ENCODE peak calls at places on chromosomes 1 and 21, in nine cellular contexts. I is sigmoid colon, W is HAP-1, H is pancreas, K is cardiac muscle cell, N is testis, S is aorta, A is neural progenitor cell, P is kidney. L is an unnamed sample. For H3K36me3 and H3K9me3, the result is how much of the 10 kb centered on the place peaks cover.

GRCh38 chr1:79262745-79263258 is 256.3 kb upstream of the ADGRL4 start:
- DNase-seq in I (no peak), P (no peak), S (no peak), A (peak), H (no peak), K (no peak), W (no peak), N (no peak), L (no peak)

GRCh38 chr1:115275216-115275615 is 62.8 kb downstream of the NGF start:
- DNase-seq in A (peak), K (peak), P (no peak), S (no peak), I (no peak), H (no peak), W (peak), N (no peak), L (no peak)

GRCh38 chr1:193537266-193538003 is 351.0 kb upstream of the B3GALT2 start:
- DNase-seq in S (no peak), W (no peak), K (no peak), I (no peak), H (no peak), P (no peak), N (no peak), A (no peak), L (no peak)

GRCh38 chr21:41068411-41069304 is 99.3 kb upstream of the BACE2 start:
- DNase-seq in P (peak), N (peak), H (peak), S (peak), K (peak), I (peak), W (no peak), A (peak), L (peak)

GRCh38 chr1:54996359-54996868 is 2.3 kb upstream of the BSND start:
- DNase-seq in W (peak), H (peak), S (peak), A (peak), P (peak), K (peak), N (peak), I (peak), L (peak)

GRCh38 chr1:115114308-115114707 is 25.0 kb upstream of the TSPAN2 start:
- DNase-seq in P (peak), S (peak), H (peak), A (no peak), W (no peak), N (no peak), I (no peak), K (peak), L (peak)

GRCh38 chr1:31687601-31688000 is 16.2 kb downstream of the COL16A1 start:
- DNase-seq in P (peak), K (no peak), A (no peak), S (no peak), W (no peak), N (no peak), H (no peak), I (no peak), L (no peak)

GRCh38 chr1:91582431-91582921 is 81.8 kb downstream of the CDC7 start:
- DNase-seq in H (no peak), P (no peak), A (no peak), W (no peak), N (peak), I (peak), S (no peak), K (no peak), L (peak)

GRCh38 chr1:38285807-38286530 is 239.4 kb upstream of the POU3F1 start:
- DNase-seq in K (no peak), P (no peak), N (no peak), W (peak), A (peak), I (no peak), H (no peak), S (no peak), L (no peak)

GRCh38 chr1:210104103-210104502 is 128.5 kb upstream of the SERTAD4 start:
- DNase-seq in N (no peak), W (no peak), I (no peak), S (no peak), K (no peak), A (no peak), H (no peak), P (no peak), L (no peak)

GRCh38 chr1:33709780-33710713 is 153.8 kb upstream of the HMGB4 start:
- DNase-seq in S (no peak), K (no peak), H (no peak), A (no peak), I (no peak), N (no peak), W (no peak), P (no peak), L (no peak)

DNA sequence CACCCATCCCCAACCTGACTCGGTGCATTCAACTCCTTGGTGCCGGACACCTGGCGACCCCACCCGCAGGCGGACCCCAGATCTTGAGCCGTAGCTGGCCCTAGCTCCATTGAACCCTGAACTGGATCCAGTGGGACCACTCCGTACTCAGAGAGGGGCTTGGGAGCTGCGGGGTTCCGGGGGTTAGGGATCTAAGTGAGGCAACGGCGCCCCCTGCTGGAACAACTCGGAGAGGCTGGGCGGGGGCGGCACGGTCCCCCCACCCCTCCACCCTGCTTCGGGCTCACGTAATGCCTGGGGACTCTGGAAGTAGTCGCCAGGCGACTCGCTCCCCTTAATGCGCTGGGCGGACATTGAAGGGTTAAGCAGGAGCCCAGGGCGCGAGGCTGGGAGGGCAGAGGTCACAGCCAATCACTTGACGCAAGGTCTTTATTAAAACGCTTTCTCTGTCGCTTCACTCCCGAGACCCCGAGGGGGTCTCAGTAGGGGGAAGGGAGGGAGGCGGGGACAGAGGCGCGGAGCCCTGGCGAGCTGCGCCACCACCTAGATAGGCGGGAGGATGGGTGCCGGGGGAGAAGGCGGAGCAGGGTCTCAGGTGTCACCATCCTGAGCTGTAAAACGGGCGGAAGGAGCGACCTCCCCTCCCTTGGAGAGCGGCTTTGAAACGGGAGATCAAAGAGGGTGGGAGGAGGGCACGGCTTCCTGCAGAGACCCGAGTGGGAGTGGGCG is 699 bp upstream of the CRABP2 start:
- DNase-seq in S (peak), W (peak), K (peak), P (peak), N (peak), H (peak), A (peak), I (peak), L (peak)
- H3K4me3 ChIP-seq in S (peak), W (peak), K (peak), P (peak), N (peak), H (peak), A (peak), I (peak), L (peak)

DNA sequence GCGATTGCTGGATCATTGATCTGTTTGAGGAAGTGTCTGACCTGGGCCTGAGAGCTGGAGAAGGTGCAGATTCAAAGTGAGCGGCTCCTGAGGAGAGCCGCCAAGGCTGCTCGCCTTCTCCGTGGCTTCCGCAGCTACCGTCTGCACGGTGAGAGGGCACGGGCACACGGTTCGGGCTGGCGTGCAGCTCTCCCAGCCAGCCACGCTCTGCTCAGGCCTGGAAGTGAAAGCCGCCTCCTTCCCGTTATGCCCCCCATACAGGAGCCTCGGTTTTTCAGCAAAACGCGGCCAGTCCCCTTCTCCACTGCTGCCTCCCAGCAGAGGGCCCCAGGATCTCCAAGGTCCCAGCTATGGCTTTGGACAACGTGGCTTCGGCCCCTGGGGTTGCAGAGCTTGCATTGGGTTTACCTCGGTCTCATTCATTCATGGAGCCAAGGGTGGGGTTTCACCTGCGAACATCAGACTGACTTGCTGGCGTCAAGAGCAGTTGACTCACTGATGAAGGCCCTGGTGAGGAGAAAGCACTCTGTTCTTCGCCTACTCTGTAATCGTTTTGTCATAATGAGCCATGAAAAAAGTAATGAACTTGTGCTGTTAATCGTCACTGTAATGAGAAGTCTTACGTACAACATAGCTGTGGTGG is 24.4 kb upstream of the PDXK start:
- DNase-seq in S (no peak), H (peak), P (peak), N (no peak), W (no peak), K (no peak), A (no peak), I (no peak), L (no peak)
- H3K36me3 ChIP-seq in S (under half), H (under half), P (under half), N (under half), W (half or more), K (under half), A (under half), I (under half), L (half or more)

GRCh38 chr1:5391725-5392124 is 600.5 kb downstream of the NPHP4 start:
- DNase-seq in W (no peak), N (no peak), S (no peak), P (no peak), I (no peak), H (no peak), K (no peak), A (no peak), L (no peak)
- H3K9me3 ChIP-seq in W (under half), N (under half), S (under half), P (under half), I (under half), H (under half), K (under half), A (under half), L (under half)

GRCh38 chr1:26175346-26175745 is 1.9 kb upstream of the CNKSR1 start:
- DNase-seq in W (no peak), N (no peak), A (no peak), P (no peak), S (no peak), I (no peak), H (no peak), K (no peak), L (no peak)
- H3K4me3 ChIP-seq in W (no peak), N (no peak), A (no peak), P (no peak), S (no peak), I (no peak), H (no peak), K (no peak), L (no peak)